ENCODE peak calls at places on chromosomes 11 and 22, in five cellular contexts. One of them, this sample, is unnamed.

GRCh38 chr11:119901657-119902577 is 172.9 kb upstream of the NECTIN1 start:
- DNase-seq in fibroblast of gingiva: no peak
- DNase-seq in neural progenitor cell: no peak
- DNase-seq in substantia nigra: no peak
- DNase-seq in iPS-NIHi11: no peak
- DNase-seq in this sample: no peak

GRCh38 chr11:2267871-2268825 is 2.2 kb downstream of the ASCL2 start:
- DNase-seq in substantia nigra: no peak
- DNase-seq in iPS-NIHi11: peak; percentile 36
- DNase-seq in neural progenitor cell: no peak
- DNase-seq in fibroblast of gingiva: no peak
- DNase-seq in this sample: no peak

GRCh38 chr11:32706985-32707736 is 87.3 kb downstream of the CCDC73 start:
- DNase-seq in substantia nigra: no peak
- DNase-seq in iPS-NIHi11: no peak
- DNase-seq in fibroblast of gingiva: peak; percentile 32
- DNase-seq in neural progenitor cell: no peak
- DNase-seq in this sample: no peak

GRCh38 chr11:75437966-75438659 is 5.1 kb upstream of the KLHL35 start:
- DNase-seq in iPS-NIHi11: no peak
- DNase-seq in fibroblast of gingiva: no peak
- DNase-seq in neural progenitor cell: no peak
- DNase-seq in substantia nigra: no peak
- DNase-seq in this sample: no peak

GRCh38 chr11:64566042-64566914 is 24.7 kb upstream of the SLC22A12 start:
- DNase-seq in neural progenitor cell: peak; percentile 83
- DNase-seq in iPS-NIHi11: peak; percentile 83
- DNase-seq in substantia nigra: no peak
- DNase-seq in fibroblast of gingiva: peak; percentile 70
- DNase-seq in this sample: no peak

GRCh38 chr11:93700830-93701229 is 39.3 kb downstream of the CEP295 start:
- DNase-seq in iPS-NIHi11: no peak
- DNase-seq in neural progenitor cell: no peak
- DNase-seq in substantia nigra: no peak
- DNase-seq in fibroblast of gingiva: no peak
- DNase-seq in this sample: no peak

GRCh38 chr22:23106906-23107367 is 34.9 kb downstream of the RSPH14 start:
- DNase-seq in substantia nigra: no peak
- DNase-seq in neural progenitor cell: no peak
- DNase-seq in fibroblast of gingiva: no peak
- DNase-seq in iPS-NIHi11: no peak
- DNase-seq in this sample: no peak

GRCh38 chr11:118911113-118911879 is 14.4 kb downstream of the BCL9L start:
- DNase-seq in neural progenitor cell: peak; percentile 55
- DNase-seq in substantia nigra: no peak
- DNase-seq in fibroblast of gingiva: no peak
- DNase-seq in iPS-NIHi11: no peak
- DNase-seq in this sample: no peak

GRCh38 chr11:84012171-84012826 is 726.1 kb upstream of the CCDC90B start:
- DNase-seq in neural progenitor cell: no peak
- DNase-seq in iPS-NIHi11: no peak
- DNase-seq in substantia nigra: no peak
- DNase-seq in fibroblast of gingiva: no peak
- DNase-seq in this sample: no peak

GRCh38 chr11:68036717-68037239 is 2.0 kb upstream of the TCIRG1 start:
- DNase-seq in iPS-NIHi11: no peak
- DNase-seq in fibroblast of gingiva: no peak
- DNase-seq in substantia nigra: no peak
- DNase-seq in neural progenitor cell: no peak
- DNase-seq in this sample: no peak

GRCh38 chr22:20256042-20256441 is 12.1 kb downstream of the RTN4R start:
- DNase-seq in neural progenitor cell: no peak
- DNase-seq in fibroblast of gingiva: no peak
- DNase-seq in iPS-NIHi11: no peak
- DNase-seq in substantia nigra: no peak
- DNase-seq in this sample: no peak

GRCh38 chr11:63510360-63511130 is 4.7 kb downstream of the LGALS12 start:
- DNase-seq in neural progenitor cell: peak; percentile 11
- DNase-seq in substantia nigra: peak; percentile 84
- DNase-seq in iPS-NIHi11: no peak
- DNase-seq in fibroblast of gingiva: peak; percentile 83
- DNase-seq in this sample: peak; percentile 57

GRCh38 chr11:65136515-65137096 is 2.3 kb upstream of the SYVN1 start:
- DNase-seq in iPS-NIHi11: no peak
- DNase-seq in fibroblast of gingiva: no peak
- DNase-seq in substantia nigra: no peak
- DNase-seq in neural progenitor cell: no peak
- DNase-seq in this sample: no peak

GRCh38 chr11:92693146-92693545 is 276.3 kb upstream of the MTNR1B start:
- DNase-seq in iPS-NIHi11: no peak
- DNase-seq in substantia nigra: no peak
- DNase-seq in fibroblast of gingiva: no peak
- DNase-seq in neural progenitor cell: no peak
- DNase-seq in this sample: no peak

GRCh38 chr11:8829556-8829955 is 81.4 kb upstream of the AKIP1 start:
- DNase-seq in neural progenitor cell: no peak
- DNase-seq in substantia nigra: no peak
- DNase-seq in iPS-NIHi11: no peak
- DNase-seq in fibroblast of gingiva: no peak
- DNase-seq in this sample: no peak

GRCh38 chr11:19187101-19187500 is 14.7 kb downstream of the CSRP3 start:
- DNase-seq in fibroblast of gingiva: no peak
- DNase-seq in iPS-NIHi11: no peak
- DNase-seq in neural progenitor cell: no peak
- DNase-seq in substantia nigra: no peak
- DNase-seq in this sample: no peak

GRCh38 chr11:120966840-120967239 is 57.1 kb upstream of the TBCEL start:
- DNase-seq in substantia nigra: no peak
- DNase-seq in fibroblast of gingiva: no peak
- DNase-seq in neural progenitor cell: no peak
- DNase-seq in iPS-NIHi11: no peak
- DNase-seq in this sample: no peak

This sample was measured in tibial nerve.